ENCODE peak calls at places on chromosome 13, in nine cellular contexts. S is fibroblast of lung; I is Peyer's patch; F is progenitor cell of endocrine pancreas; T is nephron progenitor cell; V is tibial artery; D is CD4-positive, alpha-beta T cell; M is GM12865; E is choroid plexus epithelial cell. Y is an unnamed sample.

GRCh38 chr13:28035146-28035782 is 46.8 kb upstream of the URAD start:
- DNase-seq in V (no peak), M (peak), D (no peak), S (no peak), T (no peak), I (no peak), F (no peak), E (no peak), Y (no peak)

GRCh38 chr13:53137777-53138176 is 109.2 kb downstream of the OLFM4 start:
- DNase-seq in E (peak), D (no peak), F (no peak), T (no peak), S (peak), I (no peak), V (peak), M (no peak), Y (no peak)

GRCh38 chr13:28022848-28023518 is 34.5 kb upstream of the URAD start:
- DNase-seq in V (no peak), S (no peak), M (no peak), I (no peak), T (peak), E (peak), D (no peak), F (no peak), Y (no peak)

GRCh38 chr13:30798776-30799625 is 63.7 kb downstream of the ALOX5AP start:
- DNase-seq in I (no peak), T (no peak), F (no peak), M (no peak), D (no peak), V (no peak), E (peak), S (peak), Y (no peak)

GRCh38 chr13:113178070-113178895 is 19.8 kb downstream of the PROZ start:
- DNase-seq in M (no peak), E (peak), F (no peak), D (no peak), I (no peak), S (peak), V (no peak), T (no peak), Y (no peak)

GRCh38 chr13:110323172-110323851 is 16.2 kb downstream of the COL4A2 start:
- DNase-seq in V (no peak), S (peak), F (no peak), I (no peak), D (no peak), T (no peak), E (peak), M (no peak), Y (no peak)

GRCh38 chr13:113057084-113057483 is 48.5 kb upstream of the F7 start:
- DNase-seq in E (no peak), T (no peak), M (no peak), I (no peak), V (no peak), S (no peak), F (no peak), D (no peak), Y (peak)

GRCh38 chr13:97235549-97236206 is 13.5 kb downstream of the MBNL2 start:
- DNase-seq in E (no peak), M (no peak), T (no peak), D (no peak), S (no peak), F (no peak), V (no peak), I (no peak), Y (no peak)

GRCh38 chr13:75365724-75366173 is 116.2 kb downstream of the TBC1D4 start:
- DNase-seq in M (peak), T (no peak), E (peak), V (no peak), F (no peak), D (no peak), I (no peak), S (peak), Y (no peak)

GRCh38 chr13:39417643-39418042 is 185.3 kb downstream of the LHFPL6 start:
- DNase-seq in E (peak), F (no peak), I (no peak), S (peak), D (no peak), M (no peak), T (no peak), V (no peak), Y (no peak)

GRCh38 chr13:39417131-39417530 is 185.9 kb downstream of the LHFPL6 start:
- DNase-seq in I (no peak), S (no peak), F (no peak), T (peak), V (no peak), E (no peak), D (no peak), M (no peak), Y (peak)

GRCh38 chr13:39414339-39414738 is 188.7 kb downstream of the LHFPL6 start:
- DNase-seq in E (no peak), M (peak), V (no peak), S (no peak), T (no peak), F (no peak), I (no peak), D (no peak), Y (no peak)

GRCh38 chr13:39415003-39415402 is 188.0 kb downstream of the LHFPL6 start:
- DNase-seq in T (no peak), I (no peak), M (no peak), V (peak), F (no peak), S (peak), E (peak), D (no peak), Y (no peak)

GRCh38 chr13:39415403-39415802 is 187.6 kb downstream of the LHFPL6 start:
- DNase-seq in V (peak), I (no peak), D (no peak), F (no peak), M (peak), S (peak), E (peak), T (no peak), Y (peak)
- TF ChIP-seq CTCF in V (peak), I (no peak), D (no peak), F (peak), M (peak), S (peak), E (peak), T (peak), Y (no peak)

GRCh38 chr13:49517461-49517860 is 21.7 kb downstream of the PHF11 start:
- DNase-seq in D (no peak), S (peak), F (no peak), E (peak), I (no peak), V (no peak), M (peak), T (peak), Y (no peak)
- TF ChIP-seq CTCF in D (peak), S (peak), F (peak), E (peak), I (no peak), V (no peak), M (no peak), T (peak), Y (no peak)

GRCh38 chr13:48054601-48055000 is 17.1 kb downstream of the NUDT15 start:
- DNase-seq in M (no peak), S (no peak), D (no peak), V (no peak), I (no peak), F (no peak), E (no peak), T (no peak), Y (no peak)

GRCh38 chr13:48055712-48056111 is 18.2 kb downstream of the NUDT15 start:
- DNase-seq in M (no peak), S (no peak), I (no peak), D (no peak), T (no peak), E (no peak), V (no peak), F (no peak), Y (no peak)

GRCh38 chr13:48050550-48050949 is 13.0 kb downstream of the NUDT15 start:
- DNase-seq in T (no peak), S (no peak), I (no peak), M (no peak), E (no peak), F (no peak), V (no peak), D (no peak), Y (no peak)
- TF ChIP-seq CTCF in T (no peak), S (no peak), I (no peak), M (no peak), E (no peak), F (no peak), V (no peak), D (no peak), Y (no peak)

DNA sequence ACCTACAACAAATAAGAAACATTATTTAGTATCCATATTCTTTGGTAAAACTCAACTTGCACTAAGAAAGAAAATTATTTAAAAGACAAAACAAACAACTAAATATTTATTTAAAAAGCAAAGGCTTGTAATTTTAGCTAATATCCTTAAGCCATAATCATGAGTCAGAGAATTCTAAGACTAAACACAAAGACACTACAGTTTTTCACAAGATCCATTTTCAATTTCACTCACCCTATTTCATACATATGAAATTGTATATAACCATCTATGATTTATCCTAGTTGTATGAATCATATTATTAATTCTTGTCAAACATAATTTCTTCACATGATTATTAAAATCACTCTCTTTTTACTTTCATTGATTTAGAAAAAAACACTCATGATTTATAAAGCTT is 64.3 kb downstream of the MICU2 start:
- DNase-seq in M (no peak), F (no peak), T (no peak), S (no peak), D (no peak), I (no peak), E (no peak), V (no peak), Y (no peak)
- TF ChIP-seq CTCF in M (no peak), F (no peak), T (no peak), S (no peak), D (no peak), I (no peak), E (no peak), V (no peak), Y (no peak)

GRCh38 chr13:77506874-77507273 is 28.6 kb upstream of the SCEL start:
- DNase-seq in S (peak), F (no peak), M (no peak), D (no peak), E (peak), T (no peak), V (no peak), I (no peak), Y (no peak)
- TF ChIP-seq CTCF in S (no peak), F (no peak), M (no peak), D (no peak), E (peak), T (peak), V (peak), I (no peak), Y (peak)

GRCh38 chr13:46315491-46316075 is 71.5 kb downstream of the RUBCNL start:
- DNase-seq in S (no peak), F (no peak), I (no peak), E (no peak), D (no peak), M (no peak), V (no peak), T (no peak), Y (no peak)

GRCh38 chr13:46314587-46314986 is 72.5 kb downstream of the RUBCNL start:
- DNase-seq in T (no peak), S (no peak), I (no peak), D (no peak), E (no peak), M (no peak), V (no peak), F (no peak), Y (no peak)

GRCh38 chr13:46313441-46314257 is 73.4 kb downstream of the RUBCNL start:
- DNase-seq in E (no peak), T (no peak), D (no peak), I (no peak), F (no peak), V (no peak), M (no peak), S (no peak), Y (no peak)

GRCh38 chr13:46315036-46315435 is 72.0 kb downstream of the RUBCNL start:
- DNase-seq in D (no peak), F (no peak), I (no peak), E (no peak), T (no peak), M (no peak), S (no peak), V (no peak), Y (no peak)

DNA sequence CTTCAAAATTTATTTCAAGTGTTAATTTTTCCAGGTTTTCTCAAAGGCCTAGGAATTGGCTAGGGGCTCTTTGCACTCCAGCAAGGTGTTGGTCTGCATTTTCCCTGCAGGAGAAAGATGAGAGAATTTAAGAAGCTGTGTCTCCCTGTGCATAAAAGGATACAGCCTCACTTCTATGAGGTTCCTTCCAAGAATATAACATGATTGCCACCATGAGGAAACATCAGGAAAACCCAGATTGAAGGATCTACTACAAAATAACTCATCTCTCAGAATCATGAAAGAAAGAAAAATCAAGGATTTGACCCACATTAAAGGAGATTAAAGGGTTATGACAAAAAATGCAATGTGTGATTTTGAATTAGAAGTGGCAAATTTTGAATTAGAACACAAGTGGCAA is 69.9 kb downstream of the RUBCNL start:
- DNase-seq in M (no peak), T (no peak), E (peak), D (no peak), V (no peak), F (no peak), S (peak), I (no peak), Y (no peak)
- TF ChIP-seq CTCF in M (no peak), T (no peak), E (no peak), D (no peak), V (no peak), F (no peak), S (no peak), I (no peak), Y (no peak)

GRCh38 chr13:63455938-63456337 is 2040.3 kb upstream of the PCDH20 start:
- DNase-seq in S (no peak), I (no peak), T (no peak), V (no peak), F (no peak), E (peak), M (no peak), D (no peak), Y (no peak)
- TF ChIP-seq CTCF in S (no peak), I (no peak), T (no peak), V (no peak), F (peak), E (peak), M (no peak), D (no peak), Y (peak)

Y was measured in glutamatergic neuron.